ENCODE peak calls at places on chromosome 3, in seven cellular contexts. B is RPMI8226; Y is progenitor cell of endocrine pancreas; K is stimulated activated CD8-positive, alpha-beta memory T cell treated with anti-CD3 and anti-CD28 coated beads, Interleukin-15, amount 100 ng/mL, for 24 hours; A is NCI-H2081; N is stimulated activated CD4-positive, alpha-beta T cell treated with anti-CD3 and anti-CD28 coated beads, TNF-alpha, amount 100 ng/mL, for 1 hour; R is endodermal cell. H is an unnamed sample.

GRCh38 chr3:47577583-47578118 is 1.0 kb downstream of the CSPG5 start:
- DNase-seq in B (no peak), Y (no peak), K (no peak), A (no peak), N (no peak), R (peak), H (peak)

GRCh38 chr3:48847586-48848423 is at the start of gene PRKAR2A:
- DNase-seq in B (peak), Y (peak), K (peak), A (peak), N (peak), R (peak), H (peak)

GRCh38 chr3:127690823-127691452 is 18.2 kb downstream of the ABTB1 start:
- DNase-seq in B (peak), Y (no peak), K (no peak), A (peak), N (no peak), R (peak), H (peak)

GRCh38 chr3:39146611-39147373 is 6.6 kb downstream of the CSRNP1 start:
- DNase-seq in B (no peak), Y (no peak), K (peak), A (no peak), N (peak), R (peak), H (peak)

GRCh38 chr3:46812237-46812791 is 50.9 kb downstream of the MYL3 start:
- DNase-seq in B (peak), Y (peak), K (peak), A (no peak), N (peak), R (peak), H (peak)

GRCh38 chr3:127629462-127630403 is 748 bp downstream of the PODXL2 start:
- DNase-seq in B (peak), Y (no peak), K (no peak), A (peak), N (no peak), R (no peak), H (peak)

GRCh38 chr3:11157406-11157805 is 3.1 kb downstream of the HRH1 start:
- DNase-seq in B (no peak), Y (no peak), K (no peak), A (no peak), N (no peak), R (no peak), H (no peak)

GRCh38 chr3:97719156-97719821 is 45.3 kb upstream of the ARL6 start:
- DNase-seq in B (peak), Y (peak), K (peak), A (peak), N (peak), R (peak), H (peak)

GRCh38 chr3:16240229-16241023 is 24.3 kb downstream of the DPH3 start:
- DNase-seq in B (no peak), Y (no peak), K (no peak), A (no peak), N (no peak), R (no peak), H (no peak)

GRCh38 chr3:27883266-27883665 is 161.1 kb upstream of the EOMES start:
- DNase-seq in B (no peak), Y (no peak), K (no peak), A (no peak), N (no peak), R (no peak), H (peak)

H was measured in left kidney.